ENCODE peak calls at places on chromosome 18, in four cellular contexts. W is K562, J is HepG2, G is GM23338. B is an unnamed sample.

GRCh38 chr18:13643261-13643671 is 83.1 kb downstream of the FAM210A start:
- DNase-seq in W (peak; percentile 55), J (no peak), G (no peak), B (no peak)

GRCh38 chr18:5294113-5294617 is 1.4 kb downstream of the ZBTB14 start:
- DNase-seq in G (no peak), W (peak; percentile 16), J (no peak), B (no peak)

GRCh38 chr18:49788327-49788908 is 24.9 kb downstream of the ACAA2 start:
- DNase-seq in W (no peak), G (no peak), J (no peak), B (no peak)

GRCh38 chr18:54100920-54101319 is 123.5 kb downstream of the MBD2 start:
- DNase-seq in G (no peak), W (no peak), J (no peak), B (no peak)

GRCh38 chr18:79575891-79576685 is 103.5 kb upstream of the CTDP1 start:
- DNase-seq in J (no peak), G (no peak), W (no peak), B (no peak)

GRCh38 chr18:46148810-46149209 is 44.6 kb downstream of the HAUS1 start:
- DNase-seq in G (peak; percentile 96), W (peak; percentile 45), J (peak; percentile 59), B (peak; percentile 66)

GRCh38 chr18:2883137-2883671 is 36.4 kb downstream of the EMILIN2 start:
- DNase-seq in J (no peak), G (no peak), W (no peak), B (no peak)

GRCh38 chr18:22556271-22556990 is 138.7 kb upstream of the CTAGE1 start:
- DNase-seq in G (no peak), W (no peak), J (no peak), B (no peak)

GRCh38 chr18:5894613-5895299 is 566 bp downstream of the TMEM200C start:
- DNase-seq in J (no peak), W (no peak), G (peak; percentile 60), B (no peak)

GRCh38 chr18:11178951-11179549 is 29.7 kb upstream of the PIEZO2 start:
- DNase-seq in J (no peak), W (no peak), G (no peak), B (no peak)

GRCh38 chr18:33804258-33804657 is 226.2 kb downstream of the ASXL3 start:
- DNase-seq in G (no peak), W (no peak), J (no peak), B (no peak)

GRCh38 chr18:49813071-49813320 is 337 bp downstream of the ACAA2 start:
- DNase-seq in J (peak; percentile 24), W (peak; percentile 17), G (peak; percentile 60), B (peak; percentile 20)

GRCh38 chr18:28682912-28683311 is 506.0 kb upstream of the CDH2 start:
- DNase-seq in G (no peak), J (no peak), W (no peak), B (no peak)

GRCh38 chr18:76943542-76944339 is 121.4 kb downstream of the ZNF236 start:
- DNase-seq in J (no peak), W (no peak), G (no peak), B (no peak)
- TF ChIP-seq JUNB in J (no peak), W (no peak), G (no peak), B (no peak)

DNA sequence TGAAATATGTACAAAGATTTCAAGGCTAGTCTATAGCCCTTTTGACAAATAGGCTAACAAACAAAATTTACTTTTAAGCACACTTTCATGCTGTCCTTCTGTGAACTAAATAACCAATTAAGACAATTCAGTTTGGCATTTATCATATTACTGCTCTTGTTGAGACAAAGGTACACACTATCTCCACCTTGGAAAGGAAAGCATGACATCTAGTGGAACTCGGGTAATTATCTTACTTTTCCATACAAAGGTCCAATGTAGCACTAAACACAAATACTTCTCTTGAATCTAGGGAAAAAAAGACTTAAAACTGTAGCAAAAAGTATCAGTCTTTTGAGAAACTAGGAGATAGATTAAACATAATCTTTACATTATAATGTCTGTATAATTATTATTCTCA is 125.0 kb upstream of the CD226 start:
- DNase-seq in J (peak; percentile 34), G (no peak), W (no peak), B (no peak)
- TF ChIP-seq JUNB in J (no peak), G (no peak), W (no peak), B (no peak)

DNA sequence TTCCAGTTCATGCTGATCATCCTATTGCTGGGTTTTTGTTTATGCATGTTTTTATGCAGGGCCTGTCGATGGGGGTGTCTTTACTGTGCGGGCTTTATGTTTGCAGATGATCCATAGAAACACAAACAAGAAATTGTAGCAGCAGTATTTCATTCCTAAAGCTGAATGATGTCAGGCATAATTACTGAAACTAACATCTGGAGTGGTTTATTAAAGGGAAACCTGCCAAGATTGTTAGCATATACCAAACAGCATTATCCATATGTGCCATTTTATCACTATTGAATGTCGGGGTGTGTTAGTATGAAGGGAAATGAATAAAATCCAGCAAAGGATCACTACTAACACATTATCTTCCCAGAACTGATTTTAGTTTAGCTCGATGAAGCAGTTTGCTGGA is 129.7 kb downstream of the PTPRM start:
- DNase-seq in W (no peak), J (no peak), G (no peak), B (no peak)
- TF ChIP-seq JUNB in W (no peak), J (no peak), G (no peak), B (no peak)

GRCh38 chr18:26746284-26747130 is 119.0 kb downstream of the AQP4 start:
- DNase-seq in W (no peak), G (no peak), J (peak; percentile 10), B (peak; percentile 58)
- TF ChIP-seq JUNB in W (no peak), G (no peak), J (no peak), B (peak; percentile 17)

GRCh38 chr18:57353940-57354461 is 1.6 kb downstream of the ST8SIA3 start:
- DNase-seq in J (peak; percentile 2), G (peak; percentile 90), W (peak; percentile 54), B (peak; percentile 3)
- TF ChIP-seq JUNB in J (peak; percentile 22), G (no peak), W (no peak), B (no peak)

GRCh38 chr18:75209952-75210261 is 690 bp upstream of the TSHZ1 start:
- DNase-seq in J (no peak), W (no peak), G (no peak), B (no peak)

GRCh38 chr18:75210274-75211001 is at the start of gene TSHZ1:
- DNase-seq in G (peak; percentile 80), W (peak; percentile 63), J (peak; percentile 85), B (peak; percentile 51)

GRCh38 chr18:75212626-75213110 is 2.1 kb downstream of the TSHZ1 start:
- DNase-seq in W (no peak), J (peak; percentile 35), G (no peak), B (no peak)

GRCh38 chr18:75211721-75212625 is 1.4 kb downstream of the TSHZ1 start:
- DNase-seq in J (peak; percentile 9), W (peak; percentile 25), G (peak; percentile 80), B (peak; percentile 34)

GRCh38 chr18:75211002-75211621 is 515 bp downstream of the TSHZ1 start:
- DNase-seq in J (peak; percentile 19), G (peak; percentile 37), W (peak; percentile 25), B (no peak)
- TF ChIP-seq JUNB in J (no peak), G (no peak), W (no peak), B (no peak)

GRCh38 chr18:73893879-73894278 is 253.8 kb downstream of the FBXO15 start:
- DNase-seq in W (no peak), G (no peak), J (no peak), B (no peak)
- TF ChIP-seq JUNB in W (no peak), G (no peak), J (no peak), B (no peak)

B was measured in A549.